ENCODE peak calls at places on chromosomes 13 and 19, in ten cellular contexts. One of them, this sample, is unnamed.

GRCh38 chr13:35484384-35484783 is 7.9 kb upstream of the MAB21L1 start:
- DNase-seq in activated CD4-positive, alpha-beta T cell treated with anti-CD3 and anti-CD28 coated beads for 36 hours: no peak
- DNase-seq in CD4-positive, alpha-beta T cell: no peak
- DNase-seq in T-cell: no peak
- DNase-seq in central memory CD4-positive, alpha-beta T cell: no peak
- DNase-seq in stimulated activated CD8-positive, alpha-beta memory T cell treated with anti-CD3 and anti-CD28 coated beads, Interleukin-12 subunit alpha, Interleukin-12 subunit beta, amount 100 ng/mL, for 4 hours: no peak
- DNase-seq in left colon: no peak
- DNase-seq in stimulated activated CD4-positive, alpha-beta T cell treated with anti-CD3 and anti-CD28 coated beads, Interleukin-2, amount 100 ng/mL, for 24 hours: no peak
- DNase-seq in renal cortical epithelial cell: no peak
- DNase-seq in effector CD8-positive, alpha-beta T cell: no peak
- DNase-seq in this sample: no peak

GRCh38 chr19:45823182-45823581 is 8.1 kb upstream of the RSPH6A start:
- DNase-seq in activated CD4-positive, alpha-beta T cell treated with anti-CD3 and anti-CD28 coated beads for 36 hours: no peak
- DNase-seq in CD4-positive, alpha-beta T cell: no peak
- DNase-seq in T-cell: no peak
- DNase-seq in central memory CD4-positive, alpha-beta T cell: no peak
- DNase-seq in stimulated activated CD8-positive, alpha-beta memory T cell treated with anti-CD3 and anti-CD28 coated beads, Interleukin-12 subunit alpha, Interleukin-12 subunit beta, amount 100 ng/mL, for 4 hours: no peak
- DNase-seq in left colon: no peak
- DNase-seq in stimulated activated CD4-positive, alpha-beta T cell treated with anti-CD3 and anti-CD28 coated beads, Interleukin-2, amount 100 ng/mL, for 24 hours: no peak
- DNase-seq in renal cortical epithelial cell: no peak
- DNase-seq in effector CD8-positive, alpha-beta T cell: no peak
- DNase-seq in this sample: no peak

GRCh38 chr13:60112771-60113170 is 51.0 kb downstream of the DIAPH3 start:
- DNase-seq in activated CD4-positive, alpha-beta T cell treated with anti-CD3 and anti-CD28 coated beads for 36 hours: no peak
- DNase-seq in CD4-positive, alpha-beta T cell: no peak
- DNase-seq in T-cell: no peak
- DNase-seq in central memory CD4-positive, alpha-beta T cell: no peak
- DNase-seq in stimulated activated CD8-positive, alpha-beta memory T cell treated with anti-CD3 and anti-CD28 coated beads, Interleukin-12 subunit alpha, Interleukin-12 subunit beta, amount 100 ng/mL, for 4 hours: no peak
- DNase-seq in left colon: no peak
- DNase-seq in stimulated activated CD4-positive, alpha-beta T cell treated with anti-CD3 and anti-CD28 coated beads, Interleukin-2, amount 100 ng/mL, for 24 hours: no peak
- DNase-seq in renal cortical epithelial cell: no peak
- DNase-seq in effector CD8-positive, alpha-beta T cell: no peak
- DNase-seq in this sample: no peak

GRCh38 chr19:9945319-9945966 is 9.1 kb upstream of the OLFM2 start:
- DNase-seq in activated CD4-positive, alpha-beta T cell treated with anti-CD3 and anti-CD28 coated beads for 36 hours: no peak
- DNase-seq in CD4-positive, alpha-beta T cell: no peak
- DNase-seq in T-cell: no peak
- DNase-seq in central memory CD4-positive, alpha-beta T cell: no peak
- DNase-seq in stimulated activated CD8-positive, alpha-beta memory T cell treated with anti-CD3 and anti-CD28 coated beads, Interleukin-12 subunit alpha, Interleukin-12 subunit beta, amount 100 ng/mL, for 4 hours: no peak
- DNase-seq in left colon: peak; percentile 50
- DNase-seq in stimulated activated CD4-positive, alpha-beta T cell treated with anti-CD3 and anti-CD28 coated beads, Interleukin-2, amount 100 ng/mL, for 24 hours: no peak
- DNase-seq in renal cortical epithelial cell: peak; percentile 66
- DNase-seq in effector CD8-positive, alpha-beta T cell: no peak
- DNase-seq in this sample: no peak

GRCh38 chr13:113548778-113549621 is 35.6 kb upstream of the TFDP1 start:
- DNase-seq in activated CD4-positive, alpha-beta T cell treated with anti-CD3 and anti-CD28 coated beads for 36 hours: no peak
- DNase-seq in CD4-positive, alpha-beta T cell: no peak
- DNase-seq in T-cell: no peak
- DNase-seq in central memory CD4-positive, alpha-beta T cell: no peak
- DNase-seq in stimulated activated CD8-positive, alpha-beta memory T cell treated with anti-CD3 and anti-CD28 coated beads, Interleukin-12 subunit alpha, Interleukin-12 subunit beta, amount 100 ng/mL, for 4 hours: no peak
- DNase-seq in left colon: no peak
- DNase-seq in stimulated activated CD4-positive, alpha-beta T cell treated with anti-CD3 and anti-CD28 coated beads, Interleukin-2, amount 100 ng/mL, for 24 hours: no peak
- DNase-seq in renal cortical epithelial cell: no peak
- DNase-seq in effector CD8-positive, alpha-beta T cell: no peak
- DNase-seq in this sample: no peak

GRCh38 chr13:107817652-107818287 is 397.6 kb downstream of the LIG4 start:
- DNase-seq in activated CD4-positive, alpha-beta T cell treated with anti-CD3 and anti-CD28 coated beads for 36 hours: no peak
- DNase-seq in CD4-positive, alpha-beta T cell: no peak
- DNase-seq in T-cell: no peak
- DNase-seq in central memory CD4-positive, alpha-beta T cell: no peak
- DNase-seq in stimulated activated CD8-positive, alpha-beta memory T cell treated with anti-CD3 and anti-CD28 coated beads, Interleukin-12 subunit alpha, Interleukin-12 subunit beta, amount 100 ng/mL, for 4 hours: no peak
- DNase-seq in left colon: no peak
- DNase-seq in stimulated activated CD4-positive, alpha-beta T cell treated with anti-CD3 and anti-CD28 coated beads, Interleukin-2, amount 100 ng/mL, for 24 hours: no peak
- DNase-seq in renal cortical epithelial cell: no peak
- DNase-seq in effector CD8-positive, alpha-beta T cell: no peak
- DNase-seq in this sample: no peak

GRCh38 chr13:92829930-92830329 is 396.7 kb upstream of the GPC6 start:
- DNase-seq in activated CD4-positive, alpha-beta T cell treated with anti-CD3 and anti-CD28 coated beads for 36 hours: no peak
- DNase-seq in CD4-positive, alpha-beta T cell: no peak
- DNase-seq in T-cell: no peak
- DNase-seq in central memory CD4-positive, alpha-beta T cell: no peak
- DNase-seq in stimulated activated CD8-positive, alpha-beta memory T cell treated with anti-CD3 and anti-CD28 coated beads, Interleukin-12 subunit alpha, Interleukin-12 subunit beta, amount 100 ng/mL, for 4 hours: no peak
- DNase-seq in left colon: no peak
- DNase-seq in stimulated activated CD4-positive, alpha-beta T cell treated with anti-CD3 and anti-CD28 coated beads, Interleukin-2, amount 100 ng/mL, for 24 hours: no peak
- DNase-seq in renal cortical epithelial cell: no peak
- DNase-seq in effector CD8-positive, alpha-beta T cell: no peak
- DNase-seq in this sample: no peak

GRCh38 chr19:20371911-20372310 is 193.7 kb downstream of the ZNF737 start:
- DNase-seq in activated CD4-positive, alpha-beta T cell treated with anti-CD3 and anti-CD28 coated beads for 36 hours: no peak
- DNase-seq in CD4-positive, alpha-beta T cell: no peak
- DNase-seq in T-cell: no peak
- DNase-seq in central memory CD4-positive, alpha-beta T cell: no peak
- DNase-seq in stimulated activated CD8-positive, alpha-beta memory T cell treated with anti-CD3 and anti-CD28 coated beads, Interleukin-12 subunit alpha, Interleukin-12 subunit beta, amount 100 ng/mL, for 4 hours: no peak
- DNase-seq in left colon: no peak
- DNase-seq in stimulated activated CD4-positive, alpha-beta T cell treated with anti-CD3 and anti-CD28 coated beads, Interleukin-2, amount 100 ng/mL, for 24 hours: no peak
- DNase-seq in renal cortical epithelial cell: no peak
- DNase-seq in effector CD8-positive, alpha-beta T cell: no peak
- DNase-seq in this sample: no peak

GRCh38 chr19:18514800-18515682 is 6.8 kb downstream of the ELL start:
- DNase-seq in activated CD4-positive, alpha-beta T cell treated with anti-CD3 and anti-CD28 coated beads for 36 hours: peak; percentile 33
- DNase-seq in CD4-positive, alpha-beta T cell: no peak
- DNase-seq in T-cell: peak; percentile 38
- DNase-seq in central memory CD4-positive, alpha-beta T cell: peak; percentile 43
- DNase-seq in stimulated activated CD8-positive, alpha-beta memory T cell treated with anti-CD3 and anti-CD28 coated beads, Interleukin-12 subunit alpha, Interleukin-12 subunit beta, amount 100 ng/mL, for 4 hours: no peak
- DNase-seq in left colon: no peak
- DNase-seq in stimulated activated CD4-positive, alpha-beta T cell treated with anti-CD3 and anti-CD28 coated beads, Interleukin-2, amount 100 ng/mL, for 24 hours: no peak
- DNase-seq in renal cortical epithelial cell: peak; percentile 93
- DNase-seq in effector CD8-positive, alpha-beta T cell: no peak
- DNase-seq in this sample: no peak

GRCh38 chr13:97112451-97113152 is 109.5 kb upstream of the MBNL2 start:
- DNase-seq in activated CD4-positive, alpha-beta T cell treated with anti-CD3 and anti-CD28 coated beads for 36 hours: no peak
- DNase-seq in CD4-positive, alpha-beta T cell: no peak
- DNase-seq in T-cell: no peak
- DNase-seq in central memory CD4-positive, alpha-beta T cell: no peak
- DNase-seq in stimulated activated CD8-positive, alpha-beta memory T cell treated with anti-CD3 and anti-CD28 coated beads, Interleukin-12 subunit alpha, Interleukin-12 subunit beta, amount 100 ng/mL, for 4 hours: no peak
- DNase-seq in left colon: no peak
- DNase-seq in stimulated activated CD4-positive, alpha-beta T cell treated with anti-CD3 and anti-CD28 coated beads, Interleukin-2, amount 100 ng/mL, for 24 hours: no peak
- DNase-seq in renal cortical epithelial cell: no peak
- DNase-seq in effector CD8-positive, alpha-beta T cell: no peak
- DNase-seq in this sample: no peak

GRCh38 chr19:17205237-17206140 is 9.7 kb upstream of the USE1 start:
- DNase-seq in activated CD4-positive, alpha-beta T cell treated with anti-CD3 and anti-CD28 coated beads for 36 hours: peak; percentile 79
- DNase-seq in CD4-positive, alpha-beta T cell: peak; percentile 66
- DNase-seq in T-cell: peak; percentile 57
- DNase-seq in central memory CD4-positive, alpha-beta T cell: peak; percentile 56
- DNase-seq in stimulated activated CD8-positive, alpha-beta memory T cell treated with anti-CD3 and anti-CD28 coated beads, Interleukin-12 subunit alpha, Interleukin-12 subunit beta, amount 100 ng/mL, for 4 hours: no peak
- DNase-seq in left colon: peak; percentile 85
- DNase-seq in stimulated activated CD4-positive, alpha-beta T cell treated with anti-CD3 and anti-CD28 coated beads, Interleukin-2, amount 100 ng/mL, for 24 hours: peak; percentile 70
- DNase-seq in renal cortical epithelial cell: peak; percentile 47
- DNase-seq in effector CD8-positive, alpha-beta T cell: peak; percentile 32
- DNase-seq in this sample: peak; percentile 73

GRCh38 chr13:28983661-28984060 is 163.5 kb downstream of the MTUS2 start:
- DNase-seq in activated CD4-positive, alpha-beta T cell treated with anti-CD3 and anti-CD28 coated beads for 36 hours: no peak
- DNase-seq in CD4-positive, alpha-beta T cell: no peak
- DNase-seq in T-cell: no peak
- DNase-seq in central memory CD4-positive, alpha-beta T cell: no peak
- DNase-seq in stimulated activated CD8-positive, alpha-beta memory T cell treated with anti-CD3 and anti-CD28 coated beads, Interleukin-12 subunit alpha, Interleukin-12 subunit beta, amount 100 ng/mL, for 4 hours: no peak
- DNase-seq in left colon: no peak
- DNase-seq in stimulated activated CD4-positive, alpha-beta T cell treated with anti-CD3 and anti-CD28 coated beads, Interleukin-2, amount 100 ng/mL, for 24 hours: no peak
- DNase-seq in renal cortical epithelial cell: no peak
- DNase-seq in effector CD8-positive, alpha-beta T cell: no peak
- DNase-seq in this sample: no peak

GRCh38 chr13:60227168-60227567 is 63.4 kb upstream of the DIAPH3 start:
- DNase-seq in activated CD4-positive, alpha-beta T cell treated with anti-CD3 and anti-CD28 coated beads for 36 hours: no peak
- DNase-seq in CD4-positive, alpha-beta T cell: no peak
- DNase-seq in T-cell: no peak
- DNase-seq in central memory CD4-positive, alpha-beta T cell: no peak
- DNase-seq in stimulated activated CD8-positive, alpha-beta memory T cell treated with anti-CD3 and anti-CD28 coated beads, Interleukin-12 subunit alpha, Interleukin-12 subunit beta, amount 100 ng/mL, for 4 hours: no peak
- DNase-seq in left colon: no peak
- DNase-seq in stimulated activated CD4-positive, alpha-beta T cell treated with anti-CD3 and anti-CD28 coated beads, Interleukin-2, amount 100 ng/mL, for 24 hours: no peak
- DNase-seq in renal cortical epithelial cell: peak; percentile 6
- DNase-seq in effector CD8-positive, alpha-beta T cell: no peak
- DNase-seq in this sample: no peak

GRCh38 chr13:21673592-21674270 is 2.9 kb downstream of the FGF9 start:
- DNase-seq in activated CD4-positive, alpha-beta T cell treated with anti-CD3 and anti-CD28 coated beads for 36 hours: peak; percentile 59
- DNase-seq in CD4-positive, alpha-beta T cell: peak; percentile 20
- DNase-seq in T-cell: no peak
- DNase-seq in central memory CD4-positive, alpha-beta T cell: peak; percentile 50
- DNase-seq in stimulated activated CD8-positive, alpha-beta memory T cell treated with anti-CD3 and anti-CD28 coated beads, Interleukin-12 subunit alpha, Interleukin-12 subunit beta, amount 100 ng/mL, for 4 hours: peak; percentile 25
- DNase-seq in left colon: peak; percentile 67
- DNase-seq in stimulated activated CD4-positive, alpha-beta T cell treated with anti-CD3 and anti-CD28 coated beads, Interleukin-2, amount 100 ng/mL, for 24 hours: peak; percentile 42
- DNase-seq in renal cortical epithelial cell: no peak
- DNase-seq in effector CD8-positive, alpha-beta T cell: no peak
- DNase-seq in this sample: no peak